ENCODE peak calls at places on chromosomes 7 and 10, in five cellular contexts. C is ovary; J is CD4-positive, CD25-positive, alpha-beta regulatory T cell; A is aorta; Q is GM23248. K is an unnamed sample.

GRCh38 chr10:103044942-103045489 is 126.9 kb downstream of the CNNM2 start:
- DNase-seq in C (no peak), Q (peak; percentile 67), J (no peak), A (no peak), K (no peak)

GRCh38 chr10:30463944-30464451 is 30.0 kb downstream of the MAP3K8 start:
- DNase-seq in A (no peak), C (no peak), Q (peak; percentile 36), J (no peak), K (no peak)

GRCh38 chr10:74034301-74034700 is 36.4 kb downstream of the VCL start:
- DNase-seq in Q (no peak), J (no peak), C (no peak), A (no peak), K (no peak)

GRCh38 chr7:17787257-17787656 is 153.0 kb downstream of the SNX13 start:
- DNase-seq in C (no peak), Q (no peak), A (no peak), J (no peak), K (no peak)

GRCh38 chr7:121561717-121562116 is 165.6 kb upstream of the FAM3C start:
- DNase-seq in J (no peak), C (no peak), Q (peak; percentile 8), A (no peak), K (no peak)

GRCh38 chr10:63392224-63392623 is 73.6 kb downstream of the JMJD1C start:
- DNase-seq in Q (no peak), J (no peak), C (no peak), A (no peak), K (no peak)

GRCh38 chr7:11552676-11553075 is 279.3 kb downstream of the THSD7A start:
- DNase-seq in J (no peak), Q (no peak), A (no peak), C (no peak), K (no peak)

GRCh38 chr7:92751902-92752901 is 84.2 kb downstream of the CDK6 start:
- DNase-seq in C (no peak), Q (peak; percentile 93), J (no peak), A (no peak), K (no peak)

GRCh38 chr10:86071145-86071544 is 295.4 kb downstream of the GRID1 start:
- DNase-seq in A (no peak), C (no peak), Q (no peak), J (no peak), K (peak; percentile 21)

GRCh38 chr10:32004161-32004591 is 52.0 kb downstream of the KIF5B start:
- DNase-seq in A (no peak), Q (peak; percentile 20), C (no peak), J (no peak), K (no peak)

GRCh38 chr7:48110868-48111267 is 21.8 kb downstream of the UPP1 start:
- DNase-seq in J (no peak), Q (no peak), C (no peak), A (no peak), K (no peak)

GRCh38 chr7:141930211-141930610 is 14.0 kb downstream of the OR9A4 start:
- DNase-seq in Q (no peak), C (no peak), J (no peak), A (no peak), K (no peak)

GRCh38 chr7:158395780-158396214 is 191.8 kb downstream of the PTPRN2 start:
- DNase-seq in J (no peak), Q (peak; percentile 1), A (peak; percentile 62), C (no peak), K (no peak)

GRCh38 chr7:119988401-119988800 is 284.6 kb upstream of the KCND2 start:
- DNase-seq in J (no peak), Q (no peak), C (no peak), A (no peak), K (no peak)

GRCh38 chr7:97167176-97167575 is 49.7 kb downstream of the SDHAF3 start:
- DNase-seq in A (no peak), J (no peak), C (no peak), Q (no peak), K (no peak)

GRCh38 chr7:128841961-128842673 is 11.9 kb downstream of the FLNC start:
- DNase-seq in C (no peak), A (peak; percentile 85), J (peak; percentile 37), Q (peak; percentile 75), K (no peak)

GRCh38 chr7:2872296-2872874 is 28.3 kb upstream of the GNA12 start:
- DNase-seq in C (no peak), A (no peak), J (no peak), Q (no peak), K (no peak)

GRCh38 chr10:91210435-91210834 is 10.0 kb upstream of the PCGF5 start:
- DNase-seq in Q (no peak), C (no peak), A (no peak), J (no peak), K (no peak)

GRCh38 chr10:11387044-11387443 is 224.4 kb downstream of the USP6NL start:
- DNase-seq in A (no peak), J (no peak), C (no peak), Q (no peak), K (no peak)

GRCh38 chr10:86872757-86873156 is 84.7 kb downstream of the MMRN2 start:
- DNase-seq in A (no peak), Q (no peak), C (no peak), J (no peak), K (peak; percentile 61)

GRCh38 chr7:137754076-137754851 is 92.5 kb downstream of the DGKI start:
- DNase-seq in C (no peak), J (no peak), A (peak; percentile 75), Q (peak; percentile 62), K (no peak)

GRCh38 chr7:86653919-86654659 is 10.4 kb downstream of the GRM3 start:
- DNase-seq in J (no peak), A (no peak), C (no peak), Q (peak; percentile 4), K (no peak)

GRCh38 chr10:89481662-89482061 is 53.7 kb downstream of the SLC16A12 start:
- DNase-seq in C (no peak), Q (peak; percentile 90), A (no peak), J (no peak), K (no peak)

GRCh38 chr7:157637216-157637954 is 300.6 kb downstream of the DNAJB6 start:
- DNase-seq in C (no peak), Q (no peak), A (no peak), J (no peak), K (no peak)

GRCh38 chr10:57579926-57580325 is 687.8 kb downstream of the IPMK start:
- DNase-seq in A (no peak), C (no peak), Q (peak; percentile 37), J (no peak), K (no peak)

GRCh38 chr10:35752469-35753450 is 110.7 kb upstream of the FZD8 start:
- DNase-seq in A (no peak), Q (no peak), J (no peak), C (peak; percentile 17), K (no peak)

GRCh38 chr7:134636008-134636449 is 10.6 kb upstream of the BPGM start:
- DNase-seq in C (no peak), A (no peak), Q (no peak), J (no peak), K (no peak)

GRCh38 chr10:64076322-64076940 is 555.2 kb downstream of the REEP3 start:
- DNase-seq in A (no peak), J (no peak), Q (no peak), C (no peak), K (no peak)

DNA sequence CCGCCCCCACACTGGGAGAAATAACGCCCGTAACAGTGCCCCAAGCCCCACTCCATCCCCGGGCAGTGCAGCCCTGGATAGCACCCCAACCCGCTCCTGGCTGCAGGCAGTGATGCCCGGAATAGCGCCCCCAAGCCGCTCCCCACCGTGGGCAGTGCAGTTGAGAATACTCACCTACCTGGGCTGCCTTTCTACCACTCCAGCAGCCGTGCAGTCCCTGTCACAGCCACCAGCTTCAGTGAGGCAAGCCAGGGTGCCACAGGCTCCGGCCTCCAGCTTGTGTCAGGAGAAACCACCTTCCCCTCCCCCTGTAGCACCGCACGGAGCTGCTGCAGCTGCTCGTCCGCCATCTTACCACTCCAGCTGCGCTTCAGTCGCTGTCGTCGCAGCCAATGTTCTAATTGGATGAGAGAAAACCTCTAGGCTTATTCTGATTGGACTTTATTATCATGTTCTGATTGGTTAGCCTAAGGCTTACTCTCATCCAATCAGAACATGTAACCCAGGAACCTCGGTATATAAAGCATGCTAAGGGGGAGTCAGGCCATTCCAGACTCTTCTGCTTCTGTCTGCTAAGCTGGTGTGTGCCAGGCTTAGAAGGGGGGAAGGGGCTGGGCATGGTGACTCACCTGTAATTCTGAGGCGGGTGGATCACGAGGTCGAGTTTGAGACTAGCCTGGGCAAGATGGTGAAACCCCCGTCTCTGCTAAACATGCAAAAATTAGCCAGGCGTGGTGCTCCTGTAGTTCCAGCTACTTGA is 53.2 kb upstream of the ZNF33B start:
- DNase-seq in J (no peak), A (no peak), Q (no peak), C (no peak), K (no peak)
- H3K4me3 ChIP-seq in J (no peak overlapping the region), A (no peak overlapping the region), Q (no peak overlapping the region), C (no peak overlapping the region), K (no peak overlapping the region)

DNA sequence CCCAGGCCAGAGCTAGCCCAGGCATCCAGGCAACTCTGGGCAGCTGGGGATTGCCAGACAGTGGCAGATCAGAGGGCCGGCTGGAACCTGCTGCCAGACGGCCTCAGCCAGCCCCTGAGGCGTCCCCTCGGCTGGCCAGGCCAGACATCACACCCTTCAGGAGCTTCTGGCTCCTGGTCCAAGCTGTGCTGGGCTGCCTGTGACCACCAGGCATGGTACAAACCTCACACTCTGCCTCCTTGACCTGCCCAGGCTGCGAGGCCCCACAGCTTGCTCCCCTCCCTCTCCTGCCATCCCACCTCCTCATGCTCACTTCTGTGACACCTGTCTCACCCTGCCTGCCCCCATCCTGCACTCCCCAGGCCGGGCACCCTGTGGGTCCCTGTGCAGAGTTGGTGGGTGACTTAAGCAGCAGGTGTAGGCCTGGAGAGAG is 5.7 kb downstream of the DEPP1 start:
- DNase-seq in A (no peak), C (no peak), J (no peak), Q (no peak), K (no peak)
- H3K4me1 ChIP-seq in A (no peaks in the 10 kb centered on the region), C (peaks cover 15% of the 10 kb centered on the region), J (peaks cover 10% of the 10 kb centered on the region), Q (peaks cover 8% of the 10 kb centered on the region), K (no peaks in the 10 kb centered on the region)

DNA sequence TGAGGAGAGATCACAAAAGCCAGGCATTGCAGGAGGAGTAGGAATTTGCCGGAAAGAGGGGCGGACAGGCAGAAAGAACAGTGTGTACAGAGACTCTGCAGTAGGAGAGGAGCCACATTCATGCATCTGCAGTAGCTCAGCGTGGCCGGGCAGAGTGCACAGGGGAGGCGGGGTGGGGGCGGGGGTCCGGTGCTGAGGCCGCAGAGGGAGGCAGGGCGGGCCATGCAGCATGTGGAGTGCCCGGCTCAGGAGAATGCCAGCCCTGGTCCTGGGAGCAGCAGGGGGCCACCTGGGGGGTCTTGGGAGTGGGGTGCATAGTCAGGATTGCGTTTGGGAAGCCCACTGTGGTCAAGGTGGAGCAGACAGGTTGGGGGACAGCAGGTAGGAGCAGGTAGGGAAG is 136.5 kb downstream of the C10orf105 start:
- DNase-seq in Q (no peak), C (no peak), J (no peak), A (peak; percentile 52), K (no peak)
- H3K27ac ChIP-seq in Q (no peak overlapping the region), C (no peak overlapping the region), J (no peak overlapping the region), A (no peak overlapping the region), K (no peak overlapping the region)

GRCh38 chr7:51471199-51472016 is 154.8 kb upstream of the COBL start:
- DNase-seq in C (peak; percentile 35), A (no peak), J (no peak), Q (no peak), K (no peak)
- H3K4me3 ChIP-seq in C (no peak overlapping the region), A (no peak overlapping the region), J (no peak overlapping the region), Q (no peak overlapping the region), K (no peak overlapping the region)

GRCh38 chr10:130363051-130363450 is 226.9 kb downstream of the GLRX3 start:
- DNase-seq in J (no peak), A (no peak), C (no peak), Q (no peak), K (no peak)
- H3K4me1 ChIP-seq in J (no peaks in the 10 kb centered on the region), A (no peaks in the 10 kb centered on the region), C (no peaks in the 10 kb centered on the region), Q (no peaks in the 10 kb centered on the region), K (no peaks in the 10 kb centered on the region)

K was measured in right atrium auricular region.